ENCODE peak calls at places on chromosomes 4 and X, in eight cellular contexts. W is mucosa of descending colon; O is small intestine; A is CD8-positive, alpha-beta T cell; S is neural progenitor cell; F is A549; D is choroid plexus epithelial cell; J is stomach. R is an unnamed sample.

GRCh38 chr4:183256756-183257385 is 63.2 kb downstream of the CLDN22 start:
- DNase-seq in F (peak; percentile 36), A (peak; percentile 36), W (no peak), S (peak; percentile 76), D (peak; percentile 64), O (peak; percentile 32), J (peak; percentile 55), R (peak; percentile 54)

GRCh38 chrX:40521868-40522450 is 58.8 kb upstream of the ATP6AP2 start:
- DNase-seq in J (no peak), S (no peak), F (no peak), D (no peak), A (no peak), O (no peak), W (no peak), R (no peak)

GRCh38 chr4:148926861-148927260 is 484.6 kb upstream of the NR3C2 start:
- DNase-seq in F (no peak), S (no peak), O (peak; percentile 72), D (peak; percentile 31), A (no peak), J (peak; percentile 63), W (peak; percentile 69), R (no peak)

GRCh38 chr4:124083706-124084105 is 628.8 kb downstream of the ANKRD50 start:
- DNase-seq in W (no peak), O (no peak), F (no peak), A (no peak), J (no peak), S (no peak), D (no peak), R (no peak)

GRCh38 chrX:39157796-39158195 is 356.5 kb downstream of the MID1IP1 start:
- DNase-seq in W (no peak), D (peak; percentile 12), O (no peak), A (no peak), J (no peak), F (no peak), S (no peak), R (no peak)

GRCh38 chrX:119698835-119699234 is 5.9 kb upstream of the SEPTIN6 start:
- DNase-seq in A (no peak), J (no peak), D (peak; percentile 86), F (peak; percentile 70), W (no peak), S (peak; percentile 82), O (peak; percentile 51), R (no peak)

GRCh38 chr4:148023782-148024181 is 291.9 kb downstream of the ARHGAP10 start:
- DNase-seq in D (no peak), S (no peak), A (no peak), F (no peak), W (no peak), O (no peak), J (no peak), R (no peak)

GRCh38 chrX:118839334-118839958 is 15.8 kb downstream of the ZCCHC12 start:
- DNase-seq in O (peak; percentile 53), D (peak; percentile 63), J (peak; percentile 72), S (peak; percentile 88), W (peak; percentile 74), F (peak; percentile 74), A (peak; percentile 64), R (peak; percentile 30)

GRCh38 chrX:120813982-120814381 is 61.7 kb downstream of the CT47B1 start:
- DNase-seq in D (no peak), S (peak; percentile 51), F (no peak), W (no peak), A (no peak), O (no peak), J (no peak), R (no peak)

GRCh38 chr4:8245879-8246833 is 23.4 kb upstream of the HTRA3 start:
- DNase-seq in A (no peak), J (no peak), O (no peak), S (no peak), W (no peak), F (no peak), D (no peak), R (no peak)

GRCh38 chr4:103075435-103075893 is 1.1 kb downstream of the SLC9B2 start:
- DNase-seq in F (no peak), W (no peak), A (no peak), J (no peak), O (peak; percentile 10), D (peak; percentile 63), S (no peak), R (no peak)

GRCh38 chr4:14254252-14254651 is 626.7 kb upstream of the BOD1L1 start:
- DNase-seq in W (no peak), J (peak; percentile 49), S (peak; percentile 39), F (peak; percentile 2), D (peak; percentile 52), A (peak; percentile 3), O (peak; percentile 29), R (no peak)

DNA sequence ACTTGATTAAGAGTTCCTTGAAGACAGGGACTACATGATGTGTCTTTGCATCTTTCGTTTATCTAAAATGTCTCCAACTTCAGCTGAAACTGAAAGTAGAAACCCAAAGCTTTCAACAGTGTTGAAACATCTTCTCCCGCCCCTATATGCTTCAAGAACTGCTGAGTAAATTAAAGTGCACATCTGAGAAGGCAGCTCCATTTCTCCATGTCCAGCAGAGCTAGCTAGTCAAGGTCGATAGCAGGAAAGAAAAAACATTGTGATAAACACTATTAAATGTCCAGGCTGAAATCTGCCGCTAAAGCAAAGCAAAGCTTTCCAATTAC is 185.6 kb upstream of the TBL1X start:
- DNase-seq in J (no peak), A (no peak), O (peak; percentile 4), F (no peak), D (peak; percentile 74), W (no peak), S (no peak), R (no peak)
- H3K4me3 ChIP-seq in J (no peak overlapping the region), A (no peak overlapping the region), O (no peak overlapping the region), F (no peak overlapping the region), D (peak overlapping the region; percentile 43), W (no peak overlapping the region), S (no peak overlapping the region), R (no peak overlapping the region)

DNA sequence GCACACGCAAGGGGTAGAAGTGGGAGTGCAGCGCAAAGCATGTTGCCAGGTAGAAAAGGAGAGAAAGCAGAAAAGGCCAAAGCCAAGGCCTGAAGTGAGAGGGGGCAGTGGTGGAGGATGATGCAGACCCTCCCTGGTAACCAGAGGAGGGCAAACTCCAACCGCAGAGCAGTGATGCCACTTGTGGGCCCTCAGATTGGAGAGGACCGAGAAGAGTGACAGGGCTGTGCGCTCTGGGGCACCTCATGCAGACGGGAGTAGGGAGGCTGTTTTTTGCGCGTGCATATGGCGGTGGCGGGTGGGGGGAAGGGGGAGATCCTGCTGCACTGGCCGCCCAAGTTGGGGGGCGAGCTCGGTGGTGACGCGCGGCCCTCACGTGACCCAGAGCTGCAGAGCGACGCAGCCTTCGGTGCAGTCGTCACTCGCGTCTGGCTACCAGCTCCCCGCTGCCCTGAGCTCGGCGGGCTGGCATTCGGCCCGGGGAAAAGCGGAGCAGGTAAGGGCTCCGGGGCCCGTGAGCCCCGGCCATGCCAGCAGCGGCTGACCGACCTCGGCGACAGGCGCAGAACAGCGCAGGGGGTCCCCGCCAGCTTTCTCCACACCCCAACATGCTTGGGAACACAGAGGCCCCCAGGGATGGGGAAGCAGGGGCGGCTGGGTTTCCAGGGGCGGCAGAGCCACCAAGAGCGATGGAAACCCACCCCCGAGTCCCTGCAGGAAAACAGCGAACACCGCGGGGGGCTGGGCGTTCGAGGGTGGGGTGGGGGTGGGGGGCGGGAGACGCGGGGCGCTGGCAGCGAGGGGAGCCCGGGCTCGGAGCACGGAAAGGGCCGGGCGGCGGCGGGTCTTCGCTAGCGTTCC is at the start of gene BEX3:
- DNase-seq in W (peak; percentile 68), O (peak; percentile 8), S (peak; percentile 77), J (peak; percentile 66), F (peak; percentile 48), A (peak; percentile 32), D (peak; percentile 60), R (peak; percentile 53)
- H3K4me3 ChIP-seq in W (peak within 1 kb of the TSS; percentile 24), O (peak within 1 kb of the TSS; percentile 59), S (peak within 1 kb of the TSS; percentile 78), J (peak within 1 kb of the TSS; percentile 67), F (peak within 1 kb of the TSS; percentile 67), A (peak within 1 kb of the TSS; percentile 49), D (peak within 1 kb of the TSS; percentile 72), R (no peak within 1 kb of the TSS)

DNA sequence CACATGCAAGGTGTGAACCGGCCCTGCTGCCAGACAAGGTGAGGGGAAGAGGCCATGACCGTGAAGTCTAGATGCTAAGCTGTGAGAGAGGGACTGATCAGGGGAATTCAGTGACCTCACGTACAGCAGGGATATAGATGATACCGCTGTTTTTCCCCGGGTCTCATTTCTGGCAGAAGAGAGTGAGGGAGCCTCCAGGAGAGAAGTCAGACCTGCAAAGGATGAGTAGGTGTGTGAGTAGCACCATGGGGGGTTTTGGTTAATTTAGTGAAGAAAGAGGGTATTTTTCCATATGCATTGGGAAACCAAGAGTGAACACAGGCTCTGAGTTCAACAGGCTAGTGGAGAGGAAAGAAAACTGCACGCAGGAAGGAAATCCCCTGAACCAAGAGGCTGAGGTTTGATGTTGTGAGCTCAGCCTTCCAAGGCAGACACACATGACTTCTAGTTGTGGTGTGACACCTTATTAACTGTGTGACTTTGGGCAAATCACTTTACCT is 127.6 kb upstream of the GATB start:
- DNase-seq in O (no peak), J (no peak), W (no peak), S (no peak), D (no peak), A (no peak), F (no peak), R (no peak)
- H3K4me3 ChIP-seq in O (no peak overlapping the region), J (no peak overlapping the region), W (no peak overlapping the region), S (no peak overlapping the region), D (no peak overlapping the region), A (no peak overlapping the region), F (no peak overlapping the region), R (no peak overlapping the region)

GRCh38 chr4:112523008-112523440 is 7.0 kb upstream of the NEUROG2 start:
- DNase-seq in F (no peak), J (no peak), S (peak; percentile 85), A (peak; percentile 48), W (no peak), O (no peak), D (peak; percentile 43), R (no peak)
- H3K4me3 ChIP-seq in F (peak overlapping the region; percentile 55), J (peak overlapping the region; percentile 46), S (peak overlapping the region; percentile 50), A (peak overlapping the region; percentile 42), W (no peak overlapping the region), O (peak overlapping the region; percentile 47), D (peak overlapping the region; percentile 34), R (peak overlapping the region; percentile 68)

GRCh38 chrX:10617186-10617963 is 3.0 kb downstream of the MID1 start:
- DNase-seq in S (peak; percentile 25), F (no peak), D (no peak), W (no peak), A (no peak), O (peak; percentile 56), J (no peak), R (no peak)
- H3K4me3 ChIP-seq in S (peak overlapping the region; percentile 61), F (peak overlapping the region; percentile 68), D (peak overlapping the region; percentile 69), W (no peak overlapping the region), A (no peak overlapping the region), O (no peak overlapping the region), J (peak overlapping the region; percentile 60), R (no peak overlapping the region)

DNA sequence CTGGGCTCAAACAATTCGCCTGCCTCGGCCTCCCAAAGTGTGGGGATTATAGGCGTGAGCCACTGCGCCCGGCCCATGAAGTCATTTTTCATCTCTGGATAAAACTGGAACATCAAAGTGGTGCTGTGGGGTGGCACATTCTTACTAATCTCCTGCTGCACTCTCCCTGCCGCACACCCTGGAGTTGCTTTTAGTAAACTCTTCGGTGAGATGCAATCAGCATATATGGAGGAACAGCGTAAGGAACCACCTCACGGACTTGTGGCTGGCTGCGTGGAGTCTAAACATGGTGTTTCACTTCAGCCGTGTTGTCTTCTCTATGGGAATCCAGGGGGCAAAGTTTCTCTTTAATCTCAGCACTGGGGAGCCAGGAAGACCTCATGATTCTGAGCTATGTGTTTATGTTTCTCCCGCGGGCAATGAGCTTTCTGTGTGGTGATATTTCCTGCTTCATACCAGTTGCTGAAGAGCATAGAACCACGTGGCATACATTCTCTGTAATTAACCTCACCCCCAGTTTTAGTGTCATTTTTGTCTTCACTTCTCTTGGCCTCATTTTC is 2.1 kb upstream of the RHOH start:
- DNase-seq in A (peak; percentile 53), S (no peak), W (no peak), D (peak; percentile 88), J (no peak), F (no peak), O (peak; percentile 66), R (peak; percentile 74)
- H3K4me3 ChIP-seq in A (peak overlapping the region; percentile 87), S (no peak overlapping the region), W (no peak overlapping the region), D (peak overlapping the region; percentile 25), J (no peak overlapping the region), F (no peak overlapping the region), O (no peak overlapping the region), R (peak overlapping the region; percentile 93)